ENCODE peak calls at places on chromosome 14, in five cellular contexts. H is IMR-90, E is HepG2, S is GM12892, A is A549. L is an unnamed sample.

GRCh38 chr14:61498811-61499210 is 177.4 kb downstream of the PRKCH start:
- DNase-seq in H (peak), E (no peak), S (no peak), A (no peak), L (no peak)

GRCh38 chr14:80266930-80267329 is 55.6 kb upstream of the DIO2 start:
- DNase-seq in H (no peak), E (no peak), S (no peak), A (no peak), L (no peak)

GRCh38 chr14:36656769-36657408 is 4.8 kb upstream of the PAX9 start:
- DNase-seq in H (no peak), E (no peak), S (no peak), A (no peak), L (no peak)

GRCh38 chr14:74950795-74951442 is 4.5 kb downstream of the PGF start:
- DNase-seq in H (peak), E (peak), S (no peak), A (no peak), L (no peak)

GRCh38 chr14:38578278-38578681 is 322.4 kb upstream of the CLEC14A start:
- DNase-seq in H (no peak), E (no peak), S (no peak), A (no peak), L (no peak)

GRCh38 chr14:88218119-88218915 is 104.8 kb downstream of the KCNK10 start:
- DNase-seq in H (no peak), E (no peak), S (no peak), A (no peak), L (no peak)

GRCh38 chr14:73234029-73234428 is 3.3 kb upstream of the PAPLN start:
- DNase-seq in H (no peak), E (no peak), S (no peak), A (no peak), L (no peak)

GRCh38 chr14:105853089-105853906 is 326.9 kb downstream of the TMEM121 start:
- DNase-seq in H (no peak), E (no peak), S (no peak), A (no peak), L (no peak)

GRCh38 chr14:74915826-74916225 is 7.2 kb downstream of the RPS6KL1 start:
- DNase-seq in H (no peak), E (no peak), S (no peak), A (no peak), L (no peak)

GRCh38 chr14:20998674-20999366 is at the start of gene SLC39A2:
- DNase-seq in H (peak), E (no peak), S (no peak), A (no peak), L (no peak)

GRCh38 chr14:84404246-84404645 is 1125.7 kb upstream of the FLRT2 start:
- DNase-seq in H (no peak), E (no peak), S (no peak), A (no peak), L (no peak)

GRCh38 chr14:28061006-28061405 is 705.6 kb upstream of the FOXG1 start:
- DNase-seq in H (no peak), E (no peak), S (no peak), A (no peak), L (no peak)

GRCh38 chr14:53109028-53109687 is 44.0 kb downstream of the DDHD1 start:
- DNase-seq in H (no peak), E (no peak), S (peak), A (no peak), L (peak)

GRCh38 chr14:75283162-75283883 is 4.7 kb downstream of the FOS start:
- DNase-seq in H (peak), E (peak), S (no peak), A (peak), L (peak)

GRCh38 chr14:99137001-99137700 is 134.8 kb downstream of the BCL11B start:
- DNase-seq in H (no peak), E (no peak), S (no peak), A (no peak), L (no peak)

GRCh38 chr14:42804146-42804545 is 1197.5 kb downstream of the LRFN5 start:
- DNase-seq in H (no peak), E (no peak), S (no peak), A (no peak), L (no peak)

GRCh38 chr14:59146941-59147470 is 41.5 kb upstream of the DAAM1 start:
- DNase-seq in H (no peak), E (no peak), S (no peak), A (no peak), L (no peak)

GRCh38 chr14:85288041-85288440 is 241.9 kb upstream of the FLRT2 start:
- DNase-seq in H (no peak), E (no peak), S (no peak), A (no peak), L (no peak)

GRCh38 chr14:37591941-37592287 is 3.1 kb downstream of the FOXA1 start:
- DNase-seq in H (no peak), E (no peak), S (no peak), A (peak), L (no peak)

GRCh38 chr14:32508281-32508680 is 179.2 kb downstream of the AKAP6 start:
- DNase-seq in H (peak), E (no peak), S (no peak), A (no peak), L (no peak)

GRCh38 chr14:91364524-91365270 is 52.9 kb downstream of the CCDC88C start:
- DNase-seq in H (no peak), E (peak), S (no peak), A (no peak), L (no peak)

GRCh38 chr14:91144425-91145145 is 30.7 kb downstream of the DGLUCY start:
- DNase-seq in H (peak), E (no peak), S (no peak), A (no peak), L (no peak)

GRCh38 chr14:85764809-85765208 is 234.9 kb downstream of the FLRT2 start:
- DNase-seq in H (no peak), E (no peak), S (no peak), A (no peak), L (no peak)

GRCh38 chr14:50047274-50047676 is 69.1 kb downstream of the VCPKMT start:
- DNase-seq in H (no peak), E (peak), S (peak), A (no peak), L (no peak)

GRCh38 chr14:34059925-34060746 is 109.3 kb upstream of the EGLN3 start:
- DNase-seq in H (peak), E (peak), S (peak), A (peak), L (peak)

GRCh38 chr14:102943979-102944378 is 21.5 kb downstream of the AMN start:
- DNase-seq in H (no peak), E (no peak), S (no peak), A (no peak), L (no peak)

GRCh38 chr14:34241185-34241711 is 220.8 kb downstream of the SPTSSA start:
- DNase-seq in H (no peak), E (no peak), S (no peak), A (no peak), L (no peak)

DNA sequence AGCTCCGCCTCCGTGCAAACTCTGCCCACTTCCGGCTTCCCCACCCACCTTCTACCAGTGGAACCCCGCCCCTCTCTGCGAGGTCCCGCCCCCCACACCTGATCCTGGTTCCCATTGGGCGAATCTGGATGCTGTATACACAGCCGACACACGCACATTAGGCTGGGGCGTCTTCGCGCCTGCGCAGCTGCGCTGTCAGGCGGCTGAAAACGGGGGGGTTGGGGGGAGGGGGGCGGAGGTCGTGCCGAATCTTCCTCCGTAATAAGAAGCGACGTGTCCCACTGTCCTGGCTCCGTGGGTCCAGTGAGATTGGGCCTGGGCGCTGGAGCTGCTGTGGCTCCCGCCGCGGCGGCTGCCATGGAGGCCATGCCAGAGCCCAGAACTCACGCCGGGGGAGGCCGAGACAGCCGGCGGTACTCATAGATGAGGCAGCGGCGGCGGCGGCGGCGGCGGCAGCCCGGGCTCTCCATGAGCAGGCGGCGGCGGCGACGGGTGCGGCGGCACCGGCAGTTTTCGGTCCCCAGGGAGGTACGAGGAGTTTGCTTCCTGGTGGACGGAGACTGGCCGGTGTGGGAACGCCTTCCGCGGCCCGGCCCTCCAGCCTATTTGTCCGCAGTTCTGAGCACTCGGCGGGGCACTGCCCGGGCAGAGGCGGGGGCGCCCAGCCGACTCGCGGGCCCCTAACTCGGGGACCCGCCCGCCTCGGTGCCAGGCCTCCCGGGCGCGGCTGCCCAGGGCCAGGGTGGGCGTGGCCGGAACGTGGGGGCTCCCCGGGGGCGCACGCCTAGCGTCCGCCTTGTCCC is 64.5 kb downstream of the KLHL28 start:
- DNase-seq in H (peak), E (peak), S (peak), A (peak), L (peak)
- TF ChIP-seq POLR2A in H (peak), E (peak), S (peak), A (peak), L (peak)

GRCh38 chr14:104794099-104794498 is 1.4 kb downstream of the AKT1 start:
- DNase-seq in H (peak), E (peak), S (no peak), A (peak), L (peak)
- TF ChIP-seq POLR2A in H (no peak), E (no peak), S (no peak), A (no peak), L (no peak)

GRCh38 chr14:100663528-100664052 is 63.1 kb upstream of the DLK1 start:
- DNase-seq in H (no peak), E (no peak), S (no peak), A (no peak), L (no peak)
- TF ChIP-seq POLR2A in H (no peak), E (no peak), S (no peak), A (no peak), L (no peak)

GRCh38 chr14:55103005-55103640 is 25.9 kb upstream of the LGALS3 start:
- DNase-seq in H (peak), E (peak), S (peak), A (peak), L (peak)
- TF ChIP-seq POLR2A in H (no peak), E (peak), S (peak), A (peak), L (peak)

DNA sequence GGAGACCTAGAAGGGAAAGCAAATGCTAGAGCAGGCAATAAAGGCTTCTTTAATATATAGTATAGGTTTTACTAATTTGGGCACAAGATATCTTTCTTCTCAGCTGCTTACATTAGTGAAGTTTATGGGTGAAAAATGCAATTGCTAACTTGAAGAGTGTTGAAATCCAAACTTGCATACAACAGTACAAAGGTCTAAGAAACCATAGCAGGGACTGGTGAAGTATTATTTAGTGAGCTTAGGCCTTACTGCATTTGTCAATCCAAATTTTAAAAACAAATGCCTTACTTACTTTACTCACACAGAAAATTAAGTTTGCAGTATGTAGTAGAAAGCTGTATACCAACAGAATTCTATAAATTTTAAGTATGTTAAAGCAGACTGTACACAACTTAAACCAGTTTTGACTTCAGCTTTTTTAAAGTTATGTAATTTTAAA is 1.4 kb upstream of the AP4S1 start:
- DNase-seq in H (no peak), E (peak), S (no peak), A (no peak), L (peak)
- TF ChIP-seq POLR2A in H (no peak), E (no peak), S (no peak), A (no peak), L (no peak)

GRCh38 chr14:55578511-55578910 is 1.5 kb upstream of the KTN1 start:
- DNase-seq in H (no peak), E (no peak), S (no peak), A (no peak), L (no peak)

GRCh38 chr14:55582741-55583140 is 2.7 kb downstream of the KTN1 start:
- DNase-seq in H (no peak), E (no peak), S (no peak), A (no peak), L (no peak)

GRCh38 chr14:55580401-55581010 is 499 bp downstream of the KTN1 start:
- DNase-seq in H (no peak), E (no peak), S (peak), A (peak), L (peak)

GRCh38 chr14:55579724-55580400 is at the start of gene KTN1:
- DNase-seq in H (peak), E (peak), S (peak), A (peak), L (peak)

DNA sequence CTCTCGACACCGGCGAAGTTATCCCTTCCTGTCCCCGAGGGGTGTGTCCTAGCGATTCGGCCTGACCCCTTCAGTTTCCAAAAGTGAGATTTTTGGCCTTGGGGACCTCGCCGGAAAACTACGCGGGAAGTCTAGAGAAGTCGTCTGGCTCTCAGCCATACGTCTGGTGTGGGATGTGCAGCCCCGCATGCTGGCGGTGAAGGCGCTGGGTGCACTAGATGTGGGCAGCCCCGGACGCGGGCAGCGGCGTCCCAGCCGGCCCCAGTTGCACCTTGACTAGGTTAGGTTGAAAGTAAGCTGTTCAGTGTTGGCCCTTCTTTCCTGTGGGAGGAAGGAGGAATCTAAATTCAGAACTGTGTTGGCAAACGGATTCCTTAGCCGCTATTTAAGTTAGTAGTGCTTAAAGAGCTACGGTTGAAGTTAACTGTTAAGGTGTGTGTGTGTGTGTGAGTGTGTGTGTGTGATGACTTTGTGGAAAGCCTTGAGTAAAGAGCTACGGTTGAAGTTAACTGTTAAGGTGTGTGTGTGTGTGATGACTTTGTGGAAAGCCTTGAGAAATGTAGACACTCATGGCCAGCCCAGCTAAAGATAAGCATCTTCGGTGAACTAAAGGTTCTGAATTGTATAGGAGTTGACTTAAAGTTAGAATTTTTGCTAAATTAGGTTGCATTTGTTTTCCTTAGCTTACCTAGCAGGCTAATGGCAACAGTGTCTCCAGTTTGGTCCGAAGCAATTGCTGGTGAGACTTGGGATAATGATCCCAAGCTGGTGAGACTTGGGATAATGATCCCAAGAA is 1.2 kb downstream of the KTN1 start:
- DNase-seq in H (no peak), E (peak), S (peak), A (peak), L (peak)
- TF ChIP-seq POLR2A in H (no peak), E (no peak), S (no peak), A (no peak), L (no peak)